ENCODE peak calls at places on chromosome 11, in seven cellular contexts. I, N, O, P, U, E and R are unnamed samples.

GRCh38 chr11:61967924-61968757 is 707 bp upstream of the FTH1 start:
- DNase-seq in I (no peak), N (no peak), O (peak), P (no peak), U (peak), E (peak), R (peak)

GRCh38 chr11:22516136-22516535 is 109.5 kb downstream of the FANCF start:
- DNase-seq in I (no peak), N (no peak), O (no peak), P (no peak), U (no peak), E (no peak), R (no peak)

GRCh38 chr11:13818325-13818724 is 144.2 kb upstream of the SPON1 start:
- DNase-seq in I (no peak), N (no peak), O (no peak), P (no peak), U (no peak), E (no peak), R (no peak)

GRCh38 chr11:122170815-122171475 is 54.9 kb upstream of the BLID start:
- DNase-seq in I (no peak), N (peak), O (no peak), P (no peak), U (peak), E (no peak), R (no peak)

GRCh38 chr11:16862733-16863132 is 124.3 kb downstream of the C11orf58 start:
- DNase-seq in I (no peak), N (no peak), O (no peak), P (no peak), U (no peak), E (no peak), R (no peak)

GRCh38 chr11:82867495-82868082 is 32.6 kb downstream of the PRCP start:
- DNase-seq in I (peak), N (peak), O (peak), P (peak), U (peak), E (peak), R (peak)

GRCh38 chr11:44894217-44894617 is 56.5 kb downstream of the TP53I11 start:
- DNase-seq in I (peak), N (peak), O (peak), P (peak), U (peak), E (peak), R (peak)

GRCh38 chr11:74957937-74958629 is 9.0 kb downstream of the SPCS2 start:
- DNase-seq in I (no peak), N (no peak), O (no peak), P (no peak), U (no peak), E (no peak), R (no peak)

GRCh38 chr11:74010306-74010981 is 1.6 kb upstream of the UCP3 start:
- DNase-seq in I (no peak), N (no peak), O (no peak), P (no peak), U (no peak), E (no peak), R (no peak)

GRCh38 chr11:106076421-106076922 is 675 bp downstream of the KBTBD3 start:
- DNase-seq in I (no peak), N (no peak), O (no peak), P (no peak), U (no peak), E (no peak), R (no peak)

GRCh38 chr11:10303558-10304363 is 1.1 kb upstream of the ADM start:
- DNase-seq in I (peak), N (no peak), O (no peak), P (peak), U (peak), E (peak), R (peak)

GRCh38 chr11:64208796-64209562 is 2.5 kb downstream of the FERMT3 start:
- DNase-seq in I (no peak), N (no peak), O (no peak), P (no peak), U (no peak), E (no peak), R (no peak)